ENCODE peak calls at places on chromosome 16, in five cellular contexts. J is Panc1, M is HCT116, Q is A549, L is SK-N-SH. P is an unnamed sample.

GRCh38 chr16:84482951-84483881 is 21.2 kb downstream of the MEAK7 start:
- DNase-seq in J (no peak), M (no peak), Q (no peak), L (no peak), P (no peak)

GRCh38 chr16:29839822-29840221 is 19.6 kb downstream of the MVP start:
- DNase-seq in J (no peak), M (no peak), Q (no peak), L (no peak), P (no peak)

GRCh38 chr16:81266680-81267095 is 28.2 kb downstream of the BCO1 start:
- DNase-seq in J (no peak), M (no peak), Q (no peak), L (no peak), P (no peak)

GRCh38 chr16:20910781-20911321 is 10.3 kb downstream of the LYRM1 start:
- DNase-seq in J (no peak), M (peak; percentile 75), Q (no peak), L (no peak), P (peak; percentile 87)

GRCh38 chr16:56517206-56517605 is 2.6 kb downstream of the BBS2 start:
- DNase-seq in J (no peak), M (no peak), Q (no peak), L (no peak), P (no peak)

GRCh38 chr16:49439050-49439449 is 65.4 kb downstream of the C16orf78 start:
- DNase-seq in J (no peak), M (no peak), Q (no peak), L (no peak), P (no peak)

GRCh38 chr16:70695351-70696070 is 9.7 kb upstream of the MTSS2 start:
- DNase-seq in J (no peak), M (no peak), Q (peak; percentile 56), L (peak; percentile 67), P (no peak)

GRCh38 chr16:56102159-56102798 is 89.0 kb upstream of the GNAO1 start:
- DNase-seq in J (no peak), M (no peak), Q (no peak), L (peak; percentile 80), P (no peak)

GRCh38 chr16:72612271-72612670 is 435.7 kb downstream of the ZFHX3 start:
- DNase-seq in J (no peak), M (no peak), Q (no peak), L (no peak), P (no peak)

GRCh38 chr16:84314373-84314772 is 19.7 kb downstream of the WFDC1 start:
- DNase-seq in J (no peak), M (no peak), Q (no peak), L (no peak), P (no peak)

GRCh38 chr16:1823821-1824220 is 2.8 kb downstream of the HAGH start:
- DNase-seq in J (no peak), M (no peak), Q (peak; percentile 60), L (no peak), P (peak; percentile 64)

GRCh38 chr16:75012380-75013081 is 13.7 kb downstream of the ZNRF1 start:
- DNase-seq in J (no peak), M (no peak), Q (no peak), L (no peak), P (no peak)

GRCh38 chr16:29011112-29011511 is 26.3 kb downstream of the LAT start:
- DNase-seq in J (no peak), M (no peak), Q (no peak), L (peak; percentile 42), P (no peak)

GRCh38 chr16:11896776-11897175 is 19.0 kb downstream of the GSPT1 start:
- DNase-seq in J (no peak), M (no peak), Q (no peak), L (no peak), P (no peak)

GRCh38 chr16:12097523-12098428 is 121.2 kb downstream of the SNX29 start:
- DNase-seq in J (no peak), M (no peak), Q (no peak), L (no peak), P (no peak)

GRCh38 chr16:30139895-30140481 is 17.0 kb upstream of the MAPK3 start:
- DNase-seq in J (no peak), M (no peak), Q (no peak), L (no peak), P (no peak)

GRCh38 chr16:75326333-75326732 is 74.9 kb upstream of the BCAR1 start:
- DNase-seq in J (no peak), M (no peak), Q (no peak), L (no peak), P (no peak)

GRCh38 chr16:50585331-50585776 is 37.2 kb downstream of the NKD1 start:
- DNase-seq in J (no peak), M (no peak), Q (no peak), L (no peak), P (no peak)

GRCh38 chr16:16086653-16087446 is 136.4 kb downstream of the ABCC6 start:
- DNase-seq in J (no peak), M (no peak), Q (no peak), L (no peak), P (no peak)

GRCh38 chr16:78447164-78447563 is 347.7 kb downstream of the WWOX start:
- DNase-seq in J (no peak), M (no peak), Q (no peak), L (no peak), P (no peak)

GRCh38 chr16:35195173-35195863 is 1735.9 kb downstream of the TP53TG3F start:
- DNase-seq in J (no peak), M (no peak), Q (no peak), L (no peak), P (no peak)

GRCh38 chr16:27829975-27830374 is 233.5 kb downstream of the GSG1L start:
- DNase-seq in J (no peak), M (no peak), Q (no peak), L (no peak), P (no peak)

GRCh38 chr16:52649870-52650269 is 102.9 kb upstream of the TOX3 start:
- DNase-seq in J (no peak), M (no peak), Q (no peak), L (no peak), P (no peak)

GRCh38 chr16:88369447-88370008 is 13.2 kb upstream of the ZNF469 start:
- DNase-seq in J (no peak), M (no peak), Q (no peak), L (no peak), P (no peak)

GRCh38 chr16:81550412-81550768 is 105.8 kb downstream of the CMIP start:
- DNase-seq in J (no peak), M (no peak), Q (no peak), L (no peak), P (no peak)

GRCh38 chr16:86761117-86761971 is 183.0 kb downstream of the FOXL1 start:
- DNase-seq in J (peak; percentile 17), M (peak; percentile 51), Q (peak; percentile 62), L (peak; percentile 73), P (no peak)

GRCh38 chr16:4769306-4769638 is 2.3 kb upstream of the ZNF500 start:
- DNase-seq in J (no peak), M (no peak), Q (no peak), L (no peak), P (no peak)

GRCh38 chr16:30335598-30336474 is 19.3 kb downstream of the CD2BP2 start:
- DNase-seq in J (no peak), M (no peak), Q (no peak), L (no peak), P (no peak)

GRCh38 chr16:58684001-58684353 is 593 bp downstream of the SLC38A7 start:
- DNase-seq in J (no peak), M (no peak), Q (no peak), L (no peak), P (peak; percentile 40)
- TF ChIP-seq REST in J (no peak), M (no peak), Q (no peak), L (no peak), P (no peak)

DNA sequence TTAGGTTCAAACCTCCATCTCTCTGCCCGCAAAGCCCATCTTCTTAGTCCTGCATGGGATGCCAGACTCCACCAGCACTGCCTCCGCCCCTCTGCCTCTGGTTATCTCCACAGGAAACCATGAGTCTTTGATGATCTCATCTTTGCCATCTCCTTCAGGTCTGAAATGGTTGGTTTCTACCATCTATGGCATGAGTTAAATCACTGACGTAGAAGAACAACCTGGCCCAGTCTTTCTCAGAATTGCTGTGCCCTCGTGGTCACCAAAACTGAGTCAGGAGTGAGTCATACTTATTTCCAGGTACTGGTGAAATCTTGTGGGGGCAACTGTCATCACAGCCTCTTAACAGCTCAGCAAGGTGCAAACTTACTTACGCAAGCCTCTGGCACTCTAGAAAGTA is 468.7 kb upstream of the C16orf82 start:
- DNase-seq in J (peak; percentile 4), M (peak; percentile 4), Q (no peak), L (no peak), P (no peak)
- TF ChIP-seq REST in J (no peak), M (no peak), Q (no peak), L (no peak), P (no peak)

DNA sequence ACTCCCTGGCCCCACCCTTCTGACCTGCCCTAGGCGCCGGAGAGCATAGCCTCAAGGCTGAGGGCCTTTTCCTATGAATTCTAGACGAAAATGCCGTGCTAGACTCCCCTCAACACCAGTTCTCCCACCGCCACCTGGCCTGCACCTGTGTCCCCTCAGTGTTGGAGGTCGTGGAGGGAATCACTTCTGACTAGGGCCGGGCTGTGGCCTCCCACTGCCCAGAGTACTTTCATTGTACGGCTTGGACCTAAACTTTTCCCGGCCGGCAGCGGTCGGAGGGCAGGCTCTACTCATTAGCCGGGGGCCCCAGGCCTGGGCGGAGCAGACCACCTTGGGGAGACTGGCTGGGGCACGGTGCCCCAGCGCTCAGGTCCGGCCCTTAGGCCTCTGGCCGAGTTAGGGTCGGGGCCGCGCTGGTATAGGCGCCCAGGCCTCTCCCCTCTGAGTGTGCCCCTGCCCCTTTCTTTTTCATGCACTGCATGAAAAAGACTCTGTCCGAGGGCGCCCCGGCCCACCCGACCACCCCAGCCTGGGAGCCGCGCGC is 649 bp downstream of the CLDN6 start:
- DNase-seq in J (no peak), M (no peak), Q (no peak), L (no peak), P (no peak)
- TF ChIP-seq REST in J (no peak), M (no peak), Q (no peak), L (no peak), P (no peak)

GRCh38 chr16:68658974-68659360 is 13.9 kb downstream of the CDH3 start:
- DNase-seq in J (no peak), M (no peak), Q (no peak), L (no peak), P (no peak)

GRCh38 chr16:68656771-68657170 is 11.7 kb downstream of the CDH3 start:
- DNase-seq in J (no peak), M (no peak), Q (no peak), L (no peak), P (no peak)

GRCh38 chr16:68662035-68662434 is 16.9 kb downstream of the CDH3 start:
- DNase-seq in J (no peak), M (no peak), Q (no peak), L (no peak), P (no peak)

GRCh38 chr16:68655806-68656205 is 10.7 kb downstream of the CDH3 start:
- DNase-seq in J (no peak), M (no peak), Q (no peak), L (no peak), P (no peak)

DNA sequence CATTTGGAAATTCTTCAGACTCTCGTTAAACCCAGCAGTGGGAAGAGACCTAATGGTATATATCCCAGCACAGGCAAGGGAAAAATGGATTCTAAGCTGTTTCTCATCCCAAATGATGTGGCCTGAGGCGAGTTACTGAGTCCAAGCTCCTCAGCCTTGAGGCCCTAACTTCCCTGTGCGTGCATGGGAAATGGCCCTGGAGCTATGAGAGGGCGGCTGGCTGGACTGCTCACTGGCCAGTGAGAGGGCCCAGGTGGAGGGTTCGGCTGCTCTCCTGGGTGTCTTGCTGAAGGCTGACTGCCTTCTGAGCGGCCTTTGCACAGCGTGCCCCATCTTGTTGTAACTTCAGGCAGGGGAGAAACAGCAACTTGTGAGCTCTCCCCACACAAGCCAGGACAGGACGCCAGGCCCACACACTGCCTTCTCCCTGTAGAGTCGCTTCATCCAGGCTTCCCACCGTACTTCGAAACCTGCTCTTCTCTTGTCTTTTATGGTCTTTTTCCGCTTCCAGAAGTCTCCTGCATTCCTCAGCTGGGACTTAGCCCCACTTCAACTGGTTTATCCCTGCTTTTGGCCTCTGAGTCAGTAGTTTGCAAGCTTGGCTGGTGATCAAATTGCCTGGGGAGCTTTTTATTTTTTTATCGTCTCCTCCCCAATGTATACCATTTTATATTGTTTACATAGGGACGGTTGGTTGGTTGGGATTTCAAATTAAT is 13.3 kb downstream of the CDH3 start:
- DNase-seq in J (peak; percentile 25), M (peak; percentile 83), Q (peak; percentile 50), L (no peak), P (no peak)
- TF ChIP-seq REST in J (no peak), M (no peak), Q (no peak), L (no peak), P (no peak)